ENCODE peak calls at places on chromosome 6, in eight cellular contexts. Q is A549, L is spleen, H is uterus, B is HCT116, O is transverse colon, S is K562, G is tibial nerve. W is an unnamed sample.

GRCh38 chr6:136751991-136752390 is 40.3 kb downstream of the MAP3K5 start:
- DNase-seq in Q (no peak), L (no peak), H (no peak), B (no peak), O (no peak), S (no peak), G (no peak), W (no peak)

GRCh38 chr6:12298017-12298958 is 8.1 kb downstream of the EDN1 start:
- DNase-seq in Q (no peak), L (no peak), H (no peak), B (no peak), O (no peak), S (no peak), G (no peak), W (no peak)

GRCh38 chr6:45586216-45587171 is 208.8 kb upstream of the SUPT3H start:
- DNase-seq in Q (no peak), L (no peak), H (no peak), B (no peak), O (no peak), S (peak; percentile 5), G (no peak), W (no peak)

GRCh38 chr6:124928831-124929230 is 33.4 kb upstream of the RNF217 start:
- DNase-seq in Q (no peak), L (no peak), H (no peak), B (no peak), O (no peak), S (no peak), G (no peak), W (no peak)

GRCh38 chr6:55713411-55713810 is 134.4 kb upstream of the HMGCLL1 start:
- DNase-seq in Q (peak; percentile 3), L (no peak), H (no peak), B (no peak), O (no peak), S (no peak), G (no peak), W (no peak)

GRCh38 chr6:137044366-137045220 is at the start of gene IL20RA:
- DNase-seq in Q (no peak), L (peak; percentile 80), H (peak; percentile 43), B (no peak), O (peak; percentile 35), S (no peak), G (no peak), W (peak; percentile 69)

GRCh38 chr6:44735631-44735963 is 348.1 kb downstream of the CDC5L start:
- DNase-seq in Q (no peak), L (no peak), H (no peak), B (no peak), O (no peak), S (no peak), G (no peak), W (no peak)

GRCh38 chr6:14353798-14354197 is 236.2 kb downstream of the CD83 start:
- DNase-seq in Q (no peak), L (no peak), H (no peak), B (no peak), O (no peak), S (no peak), G (no peak), W (no peak)

GRCh38 chr6:7106215-7106751 is 1.5 kb upstream of the RREB1 start:
- DNase-seq in Q (no peak), L (no peak), H (no peak), B (no peak), O (no peak), S (peak; percentile 76), G (no peak), W (no peak)

GRCh38 chr6:163405412-163406309 is 8.9 kb upstream of the QKI start:
- DNase-seq in Q (no peak), L (peak; percentile 92), H (peak; percentile 24), B (no peak), O (peak; percentile 46), S (no peak), G (no peak), W (peak; percentile 86)

GRCh38 chr6:37260063-37260843 is 2.3 kb upstream of the TMEM217 start:
- DNase-seq in Q (no peak), L (no peak), H (no peak), B (no peak), O (no peak), S (no peak), G (no peak), W (no peak)

GRCh38 chr6:121222656-121223055 is 111.6 kb downstream of the TBC1D32 start:
- DNase-seq in Q (peak; percentile 7), L (no peak), H (no peak), B (no peak), O (no peak), S (peak; percentile 1), G (no peak), W (no peak)

GRCh38 chr6:108781419-108782110 is 66.7 kb upstream of the ARMC2 start:
- DNase-seq in Q (no peak), L (no peak), H (peak; percentile 37), B (no peak), O (no peak), S (no peak), G (no peak), W (no peak)

GRCh38 chr6:161748535-161749386 is 474.9 kb upstream of the AGPAT4 start:
- DNase-seq in Q (peak; percentile 20), L (no peak), H (no peak), B (peak; percentile 33), O (peak; percentile 14), S (peak; percentile 68), G (no peak), W (no peak)

GRCh38 chr6:33958863-33959651 is 155.3 kb upstream of the MLN start:
- DNase-seq in Q (no peak), L (peak; percentile 40), H (no peak), B (no peak), O (no peak), S (no peak), G (no peak), W (no peak)

GRCh38 chr6:121770943-121771342 is 335.5 kb downstream of the GJA1 start:
- DNase-seq in Q (no peak), L (no peak), H (no peak), B (peak; percentile 24), O (no peak), S (no peak), G (no peak), W (no peak)

GRCh38 chr6:44048277-44048676 is 79.0 kb downstream of the MRPL14 start:
- DNase-seq in Q (no peak), L (peak; percentile 35), H (no peak), B (no peak), O (no peak), S (no peak), G (no peak), W (peak; percentile 60)

GRCh38 chr6:166167801-166168615 is at the start of gene TBXT:
- DNase-seq in Q (no peak), L (no peak), H (no peak), B (no peak), O (no peak), S (no peak), G (no peak), W (no peak)

GRCh38 chr6:31441368-31442267 is 38.2 kb downstream of the MICA start:
- DNase-seq in Q (peak; percentile 50), L (peak; percentile 96), H (peak; percentile 83), B (no peak), O (peak; percentile 87), S (peak; percentile 86), G (peak; percentile 82), W (peak; percentile 91)

GRCh38 chr6:157427969-157428368 is 47.0 kb downstream of the ZDHHC14 start:
- DNase-seq in Q (no peak), L (no peak), H (no peak), B (no peak), O (no peak), S (no peak), G (no peak), W (no peak)

DNA sequence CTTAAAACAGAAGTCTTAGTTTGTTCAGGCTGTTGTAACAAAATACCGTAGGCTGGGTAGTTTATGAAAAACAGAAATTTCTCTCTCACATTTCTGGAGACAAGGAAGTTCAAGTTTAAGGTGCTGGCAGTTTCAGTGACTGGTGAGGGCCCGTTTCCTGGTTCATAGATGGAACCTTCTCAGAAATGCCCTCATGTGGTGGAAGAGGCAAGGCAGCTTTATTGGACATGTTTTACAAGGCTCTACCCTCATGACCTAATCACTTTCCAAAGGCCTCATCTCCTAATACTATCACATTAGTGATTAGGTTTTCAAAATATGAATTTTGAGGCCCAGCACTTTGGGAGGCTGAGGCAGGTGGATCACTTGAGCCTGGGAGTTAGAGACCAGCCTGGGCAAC is 2.4 kb downstream of the HEBP2 start:
- DNase-seq in Q (peak; percentile 23), L (no peak), H (no peak), B (no peak), O (peak; percentile 43), S (no peak), G (no peak), W (no peak)
- H3K4me3 ChIP-seq in Q (no peak overlapping the region), L (no peak overlapping the region), H (no peak overlapping the region), B (no peak overlapping the region), O (no peak overlapping the region), S (no peak overlapping the region), G (no peak overlapping the region), W (no peak overlapping the region)

DNA sequence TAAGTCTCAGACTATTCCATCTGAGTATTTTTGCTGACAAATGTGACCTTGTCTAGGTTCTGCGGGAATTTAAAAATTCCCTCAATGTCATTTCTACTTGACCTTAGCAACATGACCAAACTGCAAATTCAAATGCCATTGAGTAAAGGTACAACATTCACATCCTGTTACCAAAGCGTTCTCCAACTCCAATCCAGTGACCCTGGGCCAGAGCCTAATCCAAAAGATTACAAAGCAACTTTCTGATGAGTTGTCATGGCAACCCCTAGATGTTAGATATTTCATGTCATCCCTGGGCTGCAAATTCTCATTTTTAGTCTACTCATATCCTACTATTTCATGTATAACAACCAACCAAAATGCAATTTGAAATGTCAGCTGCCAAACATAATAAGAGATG is 65.3 kb downstream of the BACH2 start:
- DNase-seq in Q (no peak), L (no peak), H (no peak), B (no peak), O (no peak), S (no peak), G (no peak), W (no peak)
- H3K4me1 ChIP-seq in Q (no peaks in the 10 kb centered on the region), L (peaks cover 75% of the 10 kb centered on the region), H (peaks cover 8% of the 10 kb centered on the region), B (no peaks in the 10 kb centered on the region), O (peaks cover 7% of the 10 kb centered on the region), S (no peaks in the 10 kb centered on the region), G (peaks cover 28% of the 10 kb centered on the region), W (no peaks in the 10 kb centered on the region)

DNA sequence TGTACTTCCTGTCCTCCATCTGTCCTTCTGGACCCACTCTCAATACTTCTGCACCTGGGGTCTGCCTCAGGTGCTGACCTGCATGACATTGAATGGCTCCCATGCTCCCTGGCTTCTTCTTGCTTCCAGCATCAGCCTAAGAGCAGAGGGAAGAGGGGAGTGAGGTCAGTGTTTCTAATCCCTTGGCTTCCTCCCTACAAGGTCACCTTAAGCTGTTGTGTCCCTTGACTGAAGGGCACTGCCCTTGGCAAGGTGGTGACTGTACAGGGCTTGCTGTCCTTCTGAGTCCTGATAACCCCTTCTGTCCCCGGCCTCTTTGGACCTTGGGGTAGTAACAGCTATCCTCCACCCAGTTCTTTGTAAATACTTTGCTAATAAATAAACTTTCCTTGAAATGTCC is 9.6 kb downstream of the HLA-DMB start:
- DNase-seq in Q (no peak), L (no peak), H (no peak), B (no peak), O (no peak), S (no peak), G (no peak), W (no peak)
- TF ChIP-seq POLR2A in Q (no peak), L (no peak), H (no peak), B (no peak), O (no peak), S (no peak), G (no peak), W (no peak)

DNA sequence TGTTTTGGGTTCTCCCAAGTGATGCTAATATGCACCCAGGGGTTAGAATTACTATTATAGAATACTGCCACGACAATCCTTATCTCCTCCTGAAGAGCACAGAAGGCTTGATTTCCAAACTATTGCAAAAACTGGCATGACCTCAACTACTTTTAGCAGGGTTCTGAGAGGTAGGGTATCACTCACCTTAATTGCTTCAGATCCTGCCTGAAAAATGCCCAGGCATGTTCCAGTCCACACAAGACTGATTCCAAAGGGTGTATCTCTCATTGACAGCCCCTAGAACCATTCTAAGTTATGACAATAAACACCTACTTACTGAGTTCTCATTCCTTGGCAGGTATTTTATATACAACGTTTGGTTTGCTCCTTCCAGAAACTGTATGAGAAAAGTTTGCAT is 5.0 kb upstream of the DSE start:
- DNase-seq in Q (no peak), L (no peak), H (no peak), B (no peak), O (no peak), S (no peak), G (no peak), W (no peak)
- H3K4me3 ChIP-seq in Q (no peak overlapping the region), L (no peak overlapping the region), H (no peak overlapping the region), B (no peak overlapping the region), O (no peak overlapping the region), S (no peak overlapping the region), G (no peak overlapping the region), W (no peak overlapping the region)